ENCODE peak calls at places on chromosomes 16 and 17, in seven cellular contexts. One of them, this sample, is unnamed.

GRCh38 chr17:13256545-13256944 is 238.7 kb upstream of the ELAC2 start:
- DNase-seq in HCT116: no peak
- DNase-seq in fibroblast of villous mesenchyme: no peak
- DNase-seq in astrocyte: no peak
- DNase-seq in Caco-2: no peak
- DNase-seq in fibroblast of lung: no peak
- DNase-seq in sigmoid colon: no peak
- DNase-seq in this sample: no peak

GRCh38 chr16:3696425-3697218 is 20.7 kb downstream of the TRAP1 start:
- DNase-seq in HCT116: no peak
- DNase-seq in fibroblast of villous mesenchyme: peak
- DNase-seq in astrocyte: peak
- DNase-seq in Caco-2: no peak
- DNase-seq in fibroblast of lung: peak
- DNase-seq in sigmoid colon: no peak
- DNase-seq in this sample: peak

GRCh38 chr16:77660311-77660710 is 62.0 kb upstream of the NUDT7 start:
- DNase-seq in HCT116: peak
- DNase-seq in fibroblast of villous mesenchyme: peak
- DNase-seq in astrocyte: peak
- DNase-seq in Caco-2: no peak
- DNase-seq in fibroblast of lung: peak
- DNase-seq in sigmoid colon: no peak
- DNase-seq in this sample: peak

GRCh38 chr17:44555056-44555455 is 2.2 kb upstream of the FZD2 start:
- DNase-seq in HCT116: no peak
- DNase-seq in fibroblast of villous mesenchyme: no peak
- DNase-seq in astrocyte: no peak
- DNase-seq in Caco-2: no peak
- DNase-seq in fibroblast of lung: no peak
- DNase-seq in sigmoid colon: no peak
- DNase-seq in this sample: no peak

GRCh38 chr17:77366558-77367245 is 225.9 kb downstream of the SEC14L1 start:
- DNase-seq in HCT116: no peak
- DNase-seq in fibroblast of villous mesenchyme: peak
- DNase-seq in astrocyte: no peak
- DNase-seq in Caco-2: no peak
- DNase-seq in fibroblast of lung: peak
- DNase-seq in sigmoid colon: peak
- DNase-seq in this sample: no peak

GRCh38 chr17:10532026-10532425 is 13.7 kb upstream of the MYH1 start:
- DNase-seq in HCT116: no peak
- DNase-seq in fibroblast of villous mesenchyme: no peak
- DNase-seq in astrocyte: no peak
- DNase-seq in Caco-2: no peak
- DNase-seq in fibroblast of lung: no peak
- DNase-seq in sigmoid colon: no peak
- DNase-seq in this sample: no peak

GRCh38 chr16:3642397-3643094 is 11.9 kb upstream of the DNASE1 start:
- DNase-seq in HCT116: peak
- DNase-seq in fibroblast of villous mesenchyme: peak
- DNase-seq in astrocyte: peak
- DNase-seq in Caco-2: peak
- DNase-seq in fibroblast of lung: peak
- DNase-seq in sigmoid colon: peak
- DNase-seq in this sample: no peak

GRCh38 chr17:62790554-62790953 is 17.6 kb downstream of the MARCHF10 start:
- DNase-seq in HCT116: no peak
- DNase-seq in fibroblast of villous mesenchyme: peak
- DNase-seq in astrocyte: peak
- DNase-seq in Caco-2: no peak
- DNase-seq in fibroblast of lung: peak
- DNase-seq in sigmoid colon: no peak
- DNase-seq in this sample: peak

GRCh38 chr16:88389621-88390160 is 6.9 kb downstream of the ZNF469 start:
- DNase-seq in HCT116: no peak
- DNase-seq in fibroblast of villous mesenchyme: no peak
- DNase-seq in astrocyte: no peak
- DNase-seq in Caco-2: no peak
- DNase-seq in fibroblast of lung: no peak
- DNase-seq in sigmoid colon: no peak
- DNase-seq in this sample: no peak

GRCh38 chr16:65121870-65122723 is at the start of gene CDH11:
- DNase-seq in HCT116: no peak
- DNase-seq in fibroblast of villous mesenchyme: peak
- DNase-seq in astrocyte: peak
- DNase-seq in Caco-2: peak
- DNase-seq in fibroblast of lung: peak
- DNase-seq in sigmoid colon: peak
- DNase-seq in this sample: peak

GRCh38 chr16:84042879-84043485 is 387 bp upstream of the SLC38A8 start:
- DNase-seq in HCT116: no peak
- DNase-seq in fibroblast of villous mesenchyme: no peak
- DNase-seq in astrocyte: no peak
- DNase-seq in Caco-2: peak
- DNase-seq in fibroblast of lung: no peak
- DNase-seq in sigmoid colon: no peak
- DNase-seq in this sample: no peak

GRCh38 chr17:75530837-75531723 is 5.6 kb downstream of the LLGL2 start:
- DNase-seq in HCT116: no peak
- DNase-seq in fibroblast of villous mesenchyme: no peak
- DNase-seq in astrocyte: no peak
- DNase-seq in Caco-2: no peak
- DNase-seq in fibroblast of lung: no peak
- DNase-seq in sigmoid colon: no peak
- DNase-seq in this sample: no peak

GRCh38 chr17:12928736-12929135 is 89.1 kb downstream of the ELAC2 start:
- DNase-seq in HCT116: no peak
- DNase-seq in fibroblast of villous mesenchyme: no peak
- DNase-seq in astrocyte: peak
- DNase-seq in Caco-2: no peak
- DNase-seq in fibroblast of lung: peak
- DNase-seq in sigmoid colon: no peak
- DNase-seq in this sample: no peak

GRCh38 chr16:57434003-57434402 is 13.2 kb downstream of the CIAPIN1 start:
- DNase-seq in HCT116: no peak
- DNase-seq in fibroblast of villous mesenchyme: no peak
- DNase-seq in astrocyte: no peak
- DNase-seq in Caco-2: no peak
- DNase-seq in fibroblast of lung: no peak
- DNase-seq in sigmoid colon: no peak
- DNase-seq in this sample: no peak

GRCh38 chr17:40436631-40437030 is 6.6 kb upstream of the IGFBP4 start:
- DNase-seq in HCT116: no peak
- DNase-seq in fibroblast of villous mesenchyme: no peak
- DNase-seq in astrocyte: no peak
- DNase-seq in Caco-2: no peak
- DNase-seq in fibroblast of lung: no peak
- DNase-seq in sigmoid colon: no peak
- DNase-seq in this sample: no peak

GRCh38 chr17:79647456-79647915 is 36.6 kb upstream of the RBFOX3 start:
- DNase-seq in HCT116: no peak
- DNase-seq in fibroblast of villous mesenchyme: no peak
- DNase-seq in astrocyte: no peak
- DNase-seq in Caco-2: peak
- DNase-seq in fibroblast of lung: no peak
- DNase-seq in sigmoid colon: peak
- DNase-seq in this sample: no peak

GRCh38 chr16:55280622-55281021 is 43.4 kb upstream of the IRX6 start:
- DNase-seq in HCT116: no peak
- DNase-seq in fibroblast of villous mesenchyme: no peak
- DNase-seq in astrocyte: no peak
- DNase-seq in Caco-2: no peak
- DNase-seq in fibroblast of lung: no peak
- DNase-seq in sigmoid colon: no peak
- DNase-seq in this sample: no peak

GRCh38 chr17:16406742-16407674 is 8.4 kb upstream of the TRPV2 start:
- DNase-seq in HCT116: no peak
- DNase-seq in fibroblast of villous mesenchyme: peak
- DNase-seq in astrocyte: peak
- DNase-seq in Caco-2: peak
- DNase-seq in fibroblast of lung: peak
- DNase-seq in sigmoid colon: no peak
- DNase-seq in this sample: no peak

GRCh38 chr17:81298325-81298990 is 3.4 kb upstream of the SLC38A10 start:
- DNase-seq in HCT116: no peak
- DNase-seq in fibroblast of villous mesenchyme: no peak
- DNase-seq in astrocyte: no peak
- DNase-seq in Caco-2: no peak
- DNase-seq in fibroblast of lung: no peak
- DNase-seq in sigmoid colon: no peak
- DNase-seq in this sample: no peak

GRCh38 chr16:80614908-80615696 is 74.3 kb downstream of the DYNLRB2 start:
- DNase-seq in HCT116: peak
- DNase-seq in fibroblast of villous mesenchyme: peak
- DNase-seq in astrocyte: peak
- DNase-seq in Caco-2: no peak
- DNase-seq in fibroblast of lung: peak
- DNase-seq in sigmoid colon: no peak
- DNase-seq in this sample: peak

DNA sequence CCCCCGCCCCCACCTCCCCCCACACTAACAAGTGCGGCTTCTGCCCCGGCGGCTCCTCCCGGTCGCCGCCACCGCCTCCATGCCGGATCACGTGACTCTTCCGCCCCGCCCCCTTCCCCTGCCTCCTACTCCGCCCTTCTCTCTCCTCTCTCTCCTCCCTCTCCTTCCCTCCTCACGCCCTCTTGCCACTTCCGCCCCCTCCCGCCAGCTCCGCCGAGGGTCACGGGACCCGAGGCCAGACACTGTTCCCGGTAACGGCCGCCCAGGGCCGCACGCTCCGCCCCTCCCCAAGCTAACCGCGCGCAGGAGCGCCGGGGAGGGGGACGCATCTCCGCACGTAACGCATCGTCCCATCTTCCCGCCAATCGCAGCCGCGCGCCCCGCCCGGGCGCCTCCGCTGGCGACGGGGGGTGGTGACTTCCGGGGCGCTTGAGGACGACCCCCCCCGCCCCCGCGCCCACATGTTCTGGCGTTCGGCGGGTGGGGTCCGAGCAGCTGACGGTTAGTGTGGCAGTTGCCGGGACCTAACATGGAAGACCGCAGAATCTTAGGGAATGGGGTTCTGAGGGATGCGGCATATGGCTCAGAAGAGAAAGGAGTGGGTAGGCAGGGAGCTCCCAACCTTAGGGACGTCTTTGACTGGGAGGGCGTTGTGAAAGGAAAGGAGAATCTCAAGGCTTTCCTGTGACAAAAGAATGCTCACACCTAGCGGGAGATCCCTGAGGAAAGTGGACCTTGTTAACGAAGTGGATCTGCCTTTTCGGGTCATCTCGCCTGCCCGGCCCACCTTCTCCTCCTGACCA is at the start of gene USP32:
- DNase-seq in HCT116: peak
- DNase-seq in fibroblast of villous mesenchyme: peak
- DNase-seq in astrocyte: peak
- DNase-seq in Caco-2: peak
- DNase-seq in fibroblast of lung: peak
- DNase-seq in sigmoid colon: peak
- DNase-seq in this sample: peak
- TF ChIP-seq CTCF in HCT116: peak
- TF ChIP-seq CTCF in fibroblast of villous mesenchyme: peak
- TF ChIP-seq CTCF in astrocyte: no peak
- TF ChIP-seq CTCF in Caco-2: peak
- TF ChIP-seq CTCF in fibroblast of lung: peak
- TF ChIP-seq CTCF in sigmoid colon: peak
- TF ChIP-seq CTCF in this sample: peak

GRCh38 chr16:27269300-27270150 is 953 bp upstream of the NSMCE1 start:
- DNase-seq in HCT116: no peak
- DNase-seq in fibroblast of villous mesenchyme: no peak
- DNase-seq in astrocyte: no peak
- DNase-seq in Caco-2: no peak
- DNase-seq in fibroblast of lung: no peak
- DNase-seq in sigmoid colon: no peak
- DNase-seq in this sample: no peak
- H3K4me3 ChIP-seq in HCT116: peak
- H3K4me3 ChIP-seq in fibroblast of villous mesenchyme: peak
- H3K4me3 ChIP-seq in astrocyte: peak
- H3K4me3 ChIP-seq in Caco-2: peak
- H3K4me3 ChIP-seq in fibroblast of lung: peak
- H3K4me3 ChIP-seq in sigmoid colon: peak
- H3K4me3 ChIP-seq in this sample: peak

GRCh38 chr17:42676424-42677011 is at the start of gene PLEKHH3:
- DNase-seq in HCT116: no peak
- DNase-seq in fibroblast of villous mesenchyme: no peak
- DNase-seq in astrocyte: no peak
- DNase-seq in Caco-2: no peak
- DNase-seq in fibroblast of lung: peak
- DNase-seq in sigmoid colon: no peak
- DNase-seq in this sample: no peak
- TF ChIP-seq CTCF in HCT116: no peak
- TF ChIP-seq CTCF in fibroblast of villous mesenchyme: peak
- TF ChIP-seq CTCF in astrocyte: no peak
- TF ChIP-seq CTCF in Caco-2: peak
- TF ChIP-seq CTCF in fibroblast of lung: peak
- TF ChIP-seq CTCF in sigmoid colon: no peak
- TF ChIP-seq CTCF in this sample: no peak

GRCh38 chr16:21302454-21302853 is 24.4 kb upstream of the CRYM start:
- DNase-seq in HCT116: no peak
- DNase-seq in fibroblast of villous mesenchyme: peak
- DNase-seq in astrocyte: no peak
- DNase-seq in Caco-2: no peak
- DNase-seq in fibroblast of lung: no peak
- DNase-seq in sigmoid colon: no peak
- DNase-seq in this sample: peak

GRCh38 chr16:21300309-21301167 is 22.4 kb upstream of the CRYM start:
- DNase-seq in HCT116: peak
- DNase-seq in fibroblast of villous mesenchyme: peak
- DNase-seq in astrocyte: peak
- DNase-seq in Caco-2: peak
- DNase-seq in fibroblast of lung: peak
- DNase-seq in sigmoid colon: peak
- DNase-seq in this sample: peak

GRCh38 chr16:21301168-21301894 is 23.2 kb upstream of the CRYM start:
- DNase-seq in HCT116: peak
- DNase-seq in fibroblast of villous mesenchyme: peak
- DNase-seq in astrocyte: peak
- DNase-seq in Caco-2: peak
- DNase-seq in fibroblast of lung: peak
- DNase-seq in sigmoid colon: peak
- DNase-seq in this sample: peak

GRCh38 chr16:21302898-21303528 is 24.9 kb upstream of the CRYM start:
- DNase-seq in HCT116: peak
- DNase-seq in fibroblast of villous mesenchyme: peak
- DNase-seq in astrocyte: peak
- DNase-seq in Caco-2: no peak
- DNase-seq in fibroblast of lung: peak
- DNase-seq in sigmoid colon: no peak
- DNase-seq in this sample: peak

DNA sequence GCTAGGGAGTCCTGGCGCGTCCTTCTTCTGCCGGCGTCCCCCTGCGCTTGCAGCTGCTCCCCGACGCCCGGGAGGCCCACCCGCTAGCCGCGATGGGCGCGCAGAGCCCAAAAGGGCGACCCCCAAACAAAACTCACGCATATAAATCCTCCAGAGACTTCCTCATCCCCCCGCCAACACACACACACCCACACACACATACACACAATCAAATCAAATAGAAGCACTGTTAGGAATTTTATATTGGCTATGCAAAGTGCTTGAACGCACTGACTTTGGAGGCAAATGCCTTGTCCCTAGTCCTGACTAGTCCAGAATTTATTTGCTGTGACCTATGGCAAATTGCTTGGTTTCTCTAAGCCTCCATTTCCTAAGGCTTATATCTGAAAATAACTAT is 23.8 kb upstream of the CRYM start:
- DNase-seq in HCT116: no peak
- DNase-seq in fibroblast of villous mesenchyme: no peak
- DNase-seq in astrocyte: no peak
- DNase-seq in Caco-2: no peak
- DNase-seq in fibroblast of lung: no peak
- DNase-seq in sigmoid colon: no peak
- DNase-seq in this sample: no peak
- H3K4me3 ChIP-seq in HCT116: peak
- H3K4me3 ChIP-seq in fibroblast of villous mesenchyme: peak
- H3K4me3 ChIP-seq in astrocyte: peak
- H3K4me3 ChIP-seq in Caco-2: peak
- H3K4me3 ChIP-seq in fibroblast of lung: peak
- H3K4me3 ChIP-seq in sigmoid colon: peak
- H3K4me3 ChIP-seq in this sample: peak

This sample was measured in foreskin fibroblast.